ENCODE peak calls at places on chromosomes 5 and 9, in seven cellular contexts. P is bronchial epithelial cell, S is tibial artery, G is cardiac muscle cell, Z is transverse colon, O is heart left ventricle, J is endothelial cell. D is an unnamed sample.

GRCh38 chr9:10059044-10059443 is 553.8 kb downstream of the PTPRD start:
- DNase-seq in P (peak), S (no peak), G (no peak), Z (no peak), O (no peak), J (no peak), D (no peak)

GRCh38 chr5:38789134-38789533 is 56.7 kb upstream of the OSMR start:
- DNase-seq in P (peak), S (no peak), G (no peak), Z (no peak), O (no peak), J (no peak), D (no peak)

GRCh38 chr9:86099695-86100364 is 472 bp upstream of the GOLM1 start:
- DNase-seq in P (peak), S (no peak), G (peak), Z (peak), O (peak), J (peak), D (no peak)

GRCh38 chr9:69674112-69674511 is 1.9 kb upstream of the APBA1 start:
- DNase-seq in P (peak), S (no peak), G (no peak), Z (no peak), O (no peak), J (no peak), D (no peak)

GRCh38 chr5:16493261-16493660 is 27.7 kb upstream of the ZNF622 start:
- DNase-seq in P (peak), S (no peak), G (no peak), Z (no peak), O (no peak), J (no peak), D (no peak)

GRCh38 chr9:89808076-89808701 is 203.4 kb downstream of the GADD45G start:
- DNase-seq in P (no peak), S (peak), G (no peak), Z (no peak), O (no peak), J (no peak), D (no peak)

GRCh38 chr5:100667021-100667671 is 132.0 kb downstream of the FAM174A start:
- DNase-seq in P (peak), S (no peak), G (no peak), Z (no peak), O (no peak), J (no peak), D (no peak)

GRCh38 chr5:153276151-153276550 is 214.3 kb upstream of the GRIA1 start:
- DNase-seq in P (peak), S (no peak), G (peak), Z (no peak), O (peak), J (peak), D (no peak)

GRCh38 chr9:130225071-130225470 is 40.5 kb upstream of the HMCN2 start:
- DNase-seq in P (no peak), S (no peak), G (no peak), Z (no peak), O (no peak), J (no peak), D (no peak)

GRCh38 chr9:130222833-130223232 is 42.7 kb upstream of the HMCN2 start:
- DNase-seq in P (no peak), S (no peak), G (no peak), Z (no peak), O (no peak), J (no peak), D (no peak)

GRCh38 chr9:130219661-130220081 is 45.9 kb upstream of the HMCN2 start:
- DNase-seq in P (no peak), S (no peak), G (no peak), Z (no peak), O (no peak), J (no peak), D (no peak)

GRCh38 chr9:130217838-130218237 is 45.6 kb downstream of the NCS1 start:
- DNase-seq in P (no peak), S (no peak), G (no peak), Z (no peak), O (no peak), J (no peak), D (no peak)

GRCh38 chr9:130220351-130220750 is 45.2 kb upstream of the HMCN2 start:
- DNase-seq in P (no peak), S (no peak), G (peak), Z (no peak), O (no peak), J (no peak), D (no peak)
- TF ChIP-seq CTCF in P (no peak), S (peak), G (peak), Z (no peak), O (no peak), J (no peak), D (peak)

DNA sequence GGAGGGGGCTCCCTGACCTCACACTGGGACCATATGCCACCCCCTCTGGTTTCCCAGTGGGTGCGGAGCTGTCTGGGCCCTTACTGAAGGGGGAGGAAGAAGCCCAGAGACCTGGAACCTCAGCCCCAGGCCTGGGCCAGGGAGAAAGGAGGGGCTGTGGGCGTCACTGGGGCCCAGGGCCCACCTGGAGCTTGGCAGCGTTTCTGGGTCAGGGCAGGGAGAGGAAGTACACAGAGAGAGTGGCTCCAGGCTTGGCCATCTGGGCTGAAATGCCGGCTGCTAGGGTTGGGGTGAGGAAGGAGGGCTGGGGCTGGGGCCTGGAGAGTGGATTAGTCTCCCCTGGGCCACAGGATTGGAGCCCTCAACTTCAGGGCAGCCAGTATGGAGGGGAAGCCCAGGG is 6.4 kb upstream of the DAB2IP start:
- DNase-seq in P (no peak), S (no peak), G (no peak), Z (no peak), O (no peak), J (no peak), D (no peak)
- TF ChIP-seq CTCF in P (no peak), S (no peak), G (no peak), Z (no peak), O (no peak), J (no peak), D (no peak)

DNA sequence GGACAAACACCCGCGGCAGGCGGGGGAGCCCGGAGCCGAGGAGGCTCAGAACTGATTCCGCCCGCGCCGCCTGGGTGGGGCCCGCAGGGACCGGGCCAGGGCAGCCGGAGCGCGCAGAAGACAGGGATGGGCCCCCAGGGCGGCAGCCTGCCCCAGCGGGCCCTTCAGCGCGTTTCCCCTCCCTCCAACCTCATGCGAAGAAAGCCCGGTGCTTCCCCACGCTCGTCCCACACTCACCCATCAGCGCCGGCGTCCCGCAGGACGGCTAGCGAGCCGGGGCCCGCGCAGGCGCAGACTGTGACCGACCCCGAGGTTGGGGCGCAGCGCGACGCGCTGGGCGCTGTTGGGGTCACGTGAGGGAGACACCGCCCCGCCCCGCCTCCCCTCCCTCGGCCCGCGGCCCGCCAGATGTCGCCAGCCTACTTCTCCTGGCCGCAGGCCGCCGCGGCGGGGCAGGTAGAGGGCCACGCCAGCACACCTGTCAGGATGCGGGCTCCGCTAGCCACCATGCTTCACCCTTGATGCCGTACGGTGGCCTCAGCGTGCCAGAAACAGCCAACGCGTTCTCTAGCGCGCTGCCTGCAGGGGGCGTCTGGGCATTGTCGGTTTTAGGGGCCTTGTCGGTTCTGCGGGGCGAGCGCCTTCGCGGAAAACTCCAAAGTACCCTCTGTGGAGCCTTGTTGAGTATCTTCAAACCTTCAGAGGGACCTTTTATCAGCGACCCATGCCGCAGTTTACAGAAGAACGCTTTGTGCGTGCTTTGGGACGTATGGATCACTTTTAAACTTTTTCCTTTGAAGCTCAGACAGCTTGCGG is at the start of gene SLC25A51:
- DNase-seq in P (peak), S (peak), G (peak), Z (peak), O (peak), J (peak), D (peak)
- TF ChIP-seq CTCF in P (peak), S (peak), G (peak), Z (peak), O (peak), J (peak), D (peak)

DNA sequence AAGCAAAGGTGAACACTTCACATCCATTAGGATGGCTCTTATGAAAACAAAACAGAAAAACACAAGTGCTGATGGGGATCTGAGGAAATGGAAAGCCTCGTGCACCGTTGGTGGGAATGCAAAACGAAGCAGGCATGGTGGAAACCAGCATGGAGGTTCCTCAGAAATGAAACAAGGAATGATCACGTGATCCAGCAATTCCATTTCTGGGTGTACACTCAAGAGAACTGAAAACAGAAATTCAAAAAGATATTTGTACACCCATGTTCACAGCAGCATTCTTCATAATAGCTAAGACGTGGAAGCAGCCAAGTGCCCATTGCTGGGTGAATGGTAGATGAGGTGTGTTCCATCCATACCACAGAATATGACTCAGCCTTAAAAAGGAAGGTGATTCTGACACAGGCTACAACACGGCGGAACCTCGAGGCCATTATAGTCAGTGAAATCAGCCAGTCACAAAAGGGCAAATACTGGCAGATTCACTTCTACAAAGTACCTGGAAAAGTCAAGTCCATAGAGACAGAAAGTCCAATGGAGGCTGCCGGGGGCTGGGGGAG is 87.2 kb upstream of the RAPGEF1 start:
- DNase-seq in P (peak), S (no peak), G (no peak), Z (no peak), O (no peak), J (no peak), D (no peak)
- TF ChIP-seq CTCF in P (no peak), S (no peak), G (no peak), Z (no peak), O (no peak), J (no peak), D (no peak)

DNA sequence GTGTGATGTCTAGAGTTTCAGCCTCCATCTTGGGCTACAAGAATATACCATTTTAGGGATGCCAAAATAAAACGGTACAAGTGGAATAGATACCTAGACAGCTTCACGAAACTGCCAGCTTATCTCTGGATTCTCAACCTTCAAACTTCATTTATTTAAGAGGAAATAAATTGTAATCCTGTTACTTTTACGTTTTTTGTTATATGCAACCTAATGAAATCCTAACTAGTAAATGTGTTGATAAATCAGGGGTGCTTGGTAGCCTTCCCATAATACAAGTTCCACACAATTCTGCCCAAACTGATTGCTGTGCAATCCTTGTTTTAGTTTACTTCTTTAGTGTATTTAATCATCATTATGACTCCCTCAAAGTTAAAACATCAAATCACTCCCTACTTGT is 75.5 kb downstream of the SSBP2 start:
- DNase-seq in P (no peak), S (no peak), G (no peak), Z (no peak), O (no peak), J (no peak), D (no peak)
- TF ChIP-seq CTCF in P (no peak), S (no peak), G (no peak), Z (no peak), O (no peak), J (no peak), D (no peak)

GRCh38 chr9:91192785-91193657 is 168.7 kb downstream of the AUH start:
- DNase-seq in P (peak), S (peak), G (peak), Z (peak), O (peak), J (peak), D (peak)
- TF ChIP-seq CTCF in P (peak), S (no peak), G (peak), Z (peak), O (no peak), J (no peak), D (no peak)

GRCh38 chr5:119022017-119022745 is 33.8 kb upstream of the DTWD2 start:
- DNase-seq in P (peak), S (no peak), G (no peak), Z (no peak), O (no peak), J (no peak), D (no peak)
- TF ChIP-seq CTCF in P (peak), S (peak), G (peak), Z (peak), O (no peak), J (no peak), D (peak)

DNA sequence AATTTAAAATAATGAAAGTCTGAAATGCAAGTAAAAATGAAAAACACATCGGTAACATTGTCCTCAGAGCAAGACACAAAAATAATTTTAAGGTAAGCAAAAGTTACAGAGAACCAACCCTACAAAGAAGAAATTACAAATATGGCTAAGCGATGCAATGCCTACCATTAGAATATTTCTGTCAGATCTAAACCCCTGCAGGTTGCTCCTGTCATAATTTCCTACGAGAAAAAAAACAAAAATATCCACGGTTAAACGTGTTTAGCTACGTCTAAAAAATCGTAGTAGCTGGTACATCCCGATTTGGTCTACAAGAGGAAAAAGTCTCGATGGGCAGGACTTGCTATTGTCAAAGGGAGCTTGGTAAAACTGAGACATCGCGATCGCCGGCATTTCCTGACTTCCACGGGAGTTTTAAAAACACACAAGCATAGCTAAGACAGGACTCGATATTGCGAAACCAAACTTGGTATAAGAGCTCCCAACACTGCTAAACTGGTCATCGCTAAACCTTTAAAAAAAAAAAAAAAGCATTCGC is 1.1 kb upstream of the ANXA2R start:
- DNase-seq in P (no peak), S (peak), G (no peak), Z (peak), O (peak), J (no peak), D (peak)
- TF ChIP-seq CTCF in P (no peak), S (no peak), G (no peak), Z (peak), O (no peak), J (no peak), D (no peak)

DNA sequence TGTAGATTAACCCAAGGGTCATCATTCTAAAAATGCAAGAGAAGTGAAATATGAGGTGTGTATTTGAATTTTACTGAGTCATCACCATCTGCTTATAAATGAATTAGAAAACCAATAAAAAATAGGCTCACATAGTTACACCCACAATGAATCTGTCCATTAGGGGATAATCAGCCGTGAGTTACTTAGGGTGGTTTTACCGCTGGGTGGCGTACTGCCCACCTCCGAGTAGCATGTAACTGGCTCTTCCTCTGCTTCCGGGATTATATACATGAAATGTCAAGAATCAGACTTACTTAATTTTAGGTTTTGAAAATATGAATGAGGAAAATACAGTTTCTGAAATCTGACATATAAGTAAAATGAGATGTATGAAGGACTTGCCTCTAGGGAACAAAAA is 332.9 kb upstream of the CCNG1 start:
- DNase-seq in P (no peak), S (no peak), G (no peak), Z (no peak), O (no peak), J (peak), D (no peak)
- TF ChIP-seq CTCF in P (no peak), S (no peak), G (no peak), Z (no peak), O (no peak), J (peak), D (no peak)

D was measured in upper lobe of right lung.